ENCODE peak calls at places on chromosomes 16 and 17, in four cellular contexts. One of them, this sample, is unnamed.

GRCh38 chr17:40218740-40219072 is 398 bp upstream of the WIPF2 start:
- DNase-seq in heart left ventricle: peak
- DNase-seq in activated B cell treated with CpG ODN at 0.5 μM for 24 hours: peak
- DNase-seq in left ventricle myocardium inferior: peak
- DNase-seq in this sample: no peak

GRCh38 chr16:49890876-49891275 is 35.0 kb upstream of the ZNF423 start:
- DNase-seq in heart left ventricle: peak
- DNase-seq in left ventricle myocardium inferior: no peak
- DNase-seq in activated B cell treated with CpG ODN at 0.5 μM for 24 hours: no peak
- DNase-seq in this sample: no peak

GRCh38 chr17:81519284-81520020 is 6.9 kb upstream of the ACTG1 start:
- DNase-seq in left ventricle myocardium inferior: no peak
- DNase-seq in heart left ventricle: peak
- DNase-seq in activated B cell treated with CpG ODN at 0.5 μM for 24 hours: peak
- DNase-seq in this sample: no peak

GRCh38 chr16:72740346-72740745 is 307.6 kb downstream of the ZFHX3 start:
- DNase-seq in heart left ventricle: no peak
- DNase-seq in activated B cell treated with CpG ODN at 0.5 μM for 24 hours: no peak
- DNase-seq in left ventricle myocardium inferior: no peak
- DNase-seq in this sample: no peak

GRCh38 chr16:23464196-23464595 is 11.2 kb upstream of the COG7 start:
- DNase-seq in activated B cell treated with CpG ODN at 0.5 μM for 24 hours: no peak
- DNase-seq in left ventricle myocardium inferior: no peak
- DNase-seq in heart left ventricle: no peak
- DNase-seq in this sample: no peak

GRCh38 chr17:27475981-27476895 is 20.0 kb downstream of the KSR1 start:
- DNase-seq in activated B cell treated with CpG ODN at 0.5 μM for 24 hours: no peak
- DNase-seq in left ventricle myocardium inferior: no peak
- DNase-seq in heart left ventricle: no peak
- DNase-seq in this sample: no peak

GRCh38 chr16:69179255-69180010 is 7.5 kb upstream of the SNTB2 start:
- DNase-seq in activated B cell treated with CpG ODN at 0.5 μM for 24 hours: no peak
- DNase-seq in heart left ventricle: no peak
- DNase-seq in left ventricle myocardium inferior: peak
- DNase-seq in this sample: no peak

GRCh38 chr17:59572301-59572924 is 7.0 kb downstream of the DHX40 start:
- DNase-seq in heart left ventricle: no peak
- DNase-seq in left ventricle myocardium inferior: no peak
- DNase-seq in activated B cell treated with CpG ODN at 0.5 μM for 24 hours: no peak
- DNase-seq in this sample: no peak

GRCh38 chr16:66359012-66359411 is 7.5 kb upstream of the CDH5 start:
- DNase-seq in left ventricle myocardium inferior: no peak
- DNase-seq in heart left ventricle: no peak
- DNase-seq in activated B cell treated with CpG ODN at 0.5 μM for 24 hours: no peak
- DNase-seq in this sample: no peak

GRCh38 chr16:397135-397661 is at the start of gene NME4:
- DNase-seq in heart left ventricle: no peak
- DNase-seq in left ventricle myocardium inferior: no peak
- DNase-seq in activated B cell treated with CpG ODN at 0.5 μM for 24 hours: peak
- DNase-seq in this sample: no peak

GRCh38 chr16:16021020-16021419 is 71.6 kb downstream of the ABCC1 start:
- DNase-seq in left ventricle myocardium inferior: no peak
- DNase-seq in heart left ventricle: no peak
- DNase-seq in activated B cell treated with CpG ODN at 0.5 μM for 24 hours: no peak
- DNase-seq in this sample: no peak

GRCh38 chr17:2611627-2612026 is 18.2 kb downstream of the PAFAH1B1 start:
- DNase-seq in left ventricle myocardium inferior: no peak
- DNase-seq in activated B cell treated with CpG ODN at 0.5 μM for 24 hours: no peak
- DNase-seq in heart left ventricle: no peak
- DNase-seq in this sample: no peak

GRCh38 chr16:30409125-30410060 is 2.0 kb downstream of the ZNF771 start:
- DNase-seq in activated B cell treated with CpG ODN at 0.5 μM for 24 hours: peak
- DNase-seq in left ventricle myocardium inferior: peak
- DNase-seq in heart left ventricle: peak
- DNase-seq in this sample: peak
- TF ChIP-seq CTCF in activated B cell treated with CpG ODN at 0.5 μM for 24 hours: peak
- TF ChIP-seq CTCF in left ventricle myocardium inferior: peak
- TF ChIP-seq CTCF in heart left ventricle: peak
- TF ChIP-seq CTCF in this sample: peak

DNA sequence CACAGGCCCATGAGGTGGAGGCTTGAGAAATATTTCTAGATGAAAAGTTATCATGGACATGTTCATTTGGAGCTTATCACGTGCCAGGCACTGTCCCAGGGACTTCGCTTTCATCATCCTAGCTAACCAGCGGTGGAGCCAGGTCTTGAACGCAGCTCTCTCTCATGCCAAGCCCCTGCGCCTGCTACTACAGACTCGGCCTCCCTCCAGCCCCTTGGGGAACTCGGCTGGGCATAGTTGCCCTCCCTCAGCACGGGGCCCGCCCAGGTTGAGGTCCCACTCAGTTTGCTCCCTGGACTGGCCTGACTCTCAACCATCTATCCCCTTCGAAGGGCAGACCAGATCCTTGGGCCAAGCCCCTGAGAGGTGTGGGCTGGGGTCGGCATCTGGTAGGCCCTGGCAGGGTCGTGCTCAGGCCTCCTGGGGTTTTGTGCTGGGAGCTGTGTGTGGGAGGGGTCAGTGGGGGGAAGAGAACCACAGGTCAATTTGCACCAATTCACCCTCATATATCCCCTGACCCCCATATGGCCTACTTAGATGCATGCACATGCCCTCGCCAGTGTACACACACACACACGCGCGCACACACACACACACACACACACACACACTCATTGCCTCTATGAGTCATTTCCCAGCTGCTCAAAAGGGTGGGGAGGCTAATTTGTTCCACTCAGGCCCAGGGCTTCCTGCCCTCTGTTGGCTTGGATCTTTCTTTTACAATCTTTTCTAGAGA is 12.1 kb upstream of the SCN4A start:
- DNase-seq in heart left ventricle: peak
- DNase-seq in left ventricle myocardium inferior: no peak
- DNase-seq in activated B cell treated with CpG ODN at 0.5 μM for 24 hours: no peak
- DNase-seq in this sample: no peak
- TF ChIP-seq CTCF in heart left ventricle: no peak
- TF ChIP-seq CTCF in left ventricle myocardium inferior: no peak
- TF ChIP-seq CTCF in activated B cell treated with CpG ODN at 0.5 μM for 24 hours: no peak
- TF ChIP-seq CTCF in this sample: no peak

GRCh38 chr17:7252176-7253043 is at the start of gene ELP5:
- DNase-seq in left ventricle myocardium inferior: peak
- DNase-seq in heart left ventricle: peak
- DNase-seq in activated B cell treated with CpG ODN at 0.5 μM for 24 hours: no peak
- DNase-seq in this sample: peak
- TF ChIP-seq CTCF in left ventricle myocardium inferior: peak
- TF ChIP-seq CTCF in heart left ventricle: peak
- TF ChIP-seq CTCF in activated B cell treated with CpG ODN at 0.5 μM for 24 hours: no peak
- TF ChIP-seq CTCF in this sample: peak

GRCh38 chr17:15210247-15210646 is 54.9 kb downstream of the PMP22 start:
- DNase-seq in activated B cell treated with CpG ODN at 0.5 μM for 24 hours: no peak
- DNase-seq in heart left ventricle: no peak
- DNase-seq in left ventricle myocardium inferior: no peak
- DNase-seq in this sample: no peak

GRCh38 chr17:15216481-15216880 is 48.6 kb downstream of the PMP22 start:
- DNase-seq in left ventricle myocardium inferior: no peak
- DNase-seq in activated B cell treated with CpG ODN at 0.5 μM for 24 hours: no peak
- DNase-seq in heart left ventricle: no peak
- DNase-seq in this sample: no peak

GRCh38 chr17:15213381-15214087 is 51.6 kb downstream of the PMP22 start:
- DNase-seq in activated B cell treated with CpG ODN at 0.5 μM for 24 hours: no peak
- DNase-seq in left ventricle myocardium inferior: no peak
- DNase-seq in heart left ventricle: no peak
- DNase-seq in this sample: no peak
- TF ChIP-seq CTCF in activated B cell treated with CpG ODN at 0.5 μM for 24 hours: no peak
- TF ChIP-seq CTCF in left ventricle myocardium inferior: peak
- TF ChIP-seq CTCF in heart left ventricle: peak
- TF ChIP-seq CTCF in this sample: peak